ENCODE peak calls at places on chromosomes 5 and 9, in six cellular contexts. Q, B, U, H, N and W are unnamed samples. For H3K4me1, the result is how much of the 10 kb centered on the place peaks cover.

GRCh38 chr9:91248707-91249106 is 113.0 kb downstream of the AUH start:
- DNase-seq in N (no peak), B (no peak), H (no peak), Q (no peak), U (no peak), W (no peak)

GRCh38 chr9:33290994-33291397 is 680 bp downstream of the NFX1 start:
- DNase-seq in B (no peak), U (no peak), Q (no peak), N (no peak), H (no peak), W (no peak)

GRCh38 chr9:83065233-83065632 is 2.3 kb upstream of the RASEF start:
- DNase-seq in Q (no peak), H (no peak), U (no peak), B (no peak), N (no peak), W (no peak)

GRCh38 chr9:92978345-92978875 is 31.1 kb downstream of the FGD3 start:
- DNase-seq in B (no peak), U (no peak), N (no peak), H (no peak), Q (no peak), W (no peak)

GRCh38 chr9:109574061-109574882 is 76.2 kb upstream of the PTPN3 start:
- DNase-seq in N (no peak), H (peak), B (peak), Q (no peak), U (no peak), W (no peak)

GRCh38 chr5:98041661-98042060 is 731.8 kb upstream of the RGMB start:
- DNase-seq in H (no peak), U (no peak), Q (no peak), B (no peak), N (no peak), W (no peak)

GRCh38 chr5:42612997-42613396 is 143.6 kb upstream of the CCDC152 start:
- DNase-seq in B (no peak), H (no peak), Q (no peak), U (no peak), N (no peak), W (no peak)

GRCh38 chr9:131555841-131556673 is 10.7 kb downstream of the PRRT1B start:
- DNase-seq in N (no peak), Q (no peak), B (no peak), U (no peak), H (no peak), W (no peak)

GRCh38 chr9:17063535-17064135 is 71.2 kb upstream of the CNTLN start:
- DNase-seq in U (no peak), Q (no peak), B (peak), N (no peak), H (peak), W (no peak)

GRCh38 chr9:11931109-11931508 is 762.1 kb upstream of the TYRP1 start:
- DNase-seq in N (no peak), H (no peak), U (no peak), B (no peak), Q (no peak), W (no peak)

GRCh38 chr9:37428345-37428744 is 5.8 kb downstream of the GRHPR start:
- DNase-seq in Q (no peak), B (no peak), N (no peak), H (no peak), U (no peak), W (no peak)

GRCh38 chr9:37432020-37432419 is 9.5 kb downstream of the GRHPR start:
- DNase-seq in U (no peak), H (no peak), Q (no peak), N (no peak), B (no peak), W (no peak)

GRCh38 chr9:37430841-37431597 is 8.5 kb downstream of the GRHPR start:
- DNase-seq in H (no peak), U (no peak), N (no peak), Q (no peak), B (no peak), W (no peak)

GRCh38 chr9:37426846-37427245 is 4.3 kb downstream of the GRHPR start:
- DNase-seq in U (no peak), Q (no peak), N (no peak), B (no peak), H (no peak), W (no peak)

DNA sequence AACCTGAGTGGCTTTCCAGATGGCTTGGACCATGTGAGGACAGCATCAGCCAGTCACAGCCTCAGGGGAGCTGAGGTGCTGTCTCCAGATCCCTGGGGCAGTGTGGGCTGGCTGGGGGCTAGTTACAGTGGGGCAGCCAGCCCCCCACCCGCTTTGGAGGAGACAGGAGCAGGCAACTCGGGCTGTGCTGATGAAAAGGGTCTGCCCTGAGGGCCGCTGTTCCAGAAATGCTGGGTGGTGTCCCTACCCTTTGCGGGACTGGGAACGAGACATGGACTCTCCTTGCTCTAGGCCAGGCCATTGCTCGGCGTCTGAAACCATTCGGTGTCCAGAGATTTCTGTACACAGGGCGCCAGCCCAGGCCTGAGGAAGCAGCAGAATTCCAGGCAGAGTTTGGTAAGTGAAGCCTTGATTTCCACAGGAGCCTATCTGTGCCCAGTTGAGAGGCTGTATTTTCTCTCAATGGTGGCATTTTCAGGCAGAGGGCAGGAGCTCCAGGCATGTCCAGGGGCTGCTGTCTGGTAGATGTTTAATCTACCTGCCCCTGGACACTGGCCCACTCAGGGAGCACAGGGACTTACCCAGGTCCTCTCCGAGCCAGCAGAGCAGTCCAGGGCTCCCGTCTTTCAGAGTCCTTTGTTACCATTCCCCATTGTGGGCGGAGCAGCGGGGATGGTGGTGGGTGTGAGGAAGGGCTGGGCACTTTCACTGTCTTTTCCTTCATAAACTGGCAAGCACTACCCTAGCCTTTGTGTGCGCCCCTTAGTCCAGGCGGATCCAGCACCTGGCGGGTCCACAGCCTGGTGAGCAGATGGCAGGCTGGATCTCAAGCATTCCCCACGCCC is 7.2 kb downstream of the GRHPR start:
- DNase-seq in Q (no peak), U (no peak), N (no peak), H (no peak), B (no peak), W (no peak)
- TF ChIP-seq POLR2A in Q (no peak), U (no peak), N (no peak), H (no peak), B (no peak), W (no peak)

GRCh38 chr5:5585751-5586341 is 163.4 kb downstream of the ICE1 start:
- DNase-seq in B (no peak), N (no peak), U (no peak), Q (no peak), H (no peak), W (no peak)
- TF ChIP-seq EP300 in B (no peak), N (no peak), U (peak), Q (no peak), H (no peak), W (no peak)

GRCh38 chr9:121305269-121305994 is 37.5 kb downstream of the GSN start:
- DNase-seq in N (peak), U (peak), B (no peak), Q (no peak), H (peak), W (peak)

GRCh38 chr9:121304707-121305106 is 36.7 kb downstream of the GSN start:
- DNase-seq in U (no peak), B (no peak), N (no peak), H (no peak), Q (no peak), W (no peak)

GRCh38 chr9:121302341-121302740 is 34.4 kb downstream of the GSN start:
- DNase-seq in Q (no peak), N (no peak), H (no peak), U (no peak), B (no peak), W (no peak)

GRCh38 chr9:121302786-121303185 is 34.8 kb downstream of the GSN start:
- DNase-seq in B (no peak), Q (no peak), N (no peak), U (no peak), H (no peak), W (no peak)

GRCh38 chr9:121303456-121304451 is 35.8 kb downstream of the GSN start:
- DNase-seq in U (no peak), H (no peak), N (no peak), B (peak), Q (no peak), W (peak)
- H3K4me1 ChIP-seq in U (half or more), H (half or more), N (under half), B (under half), Q (under half), W (under half)

GRCh38 chr9:37465249-37466036 is at the start of gene ZBTB5:
- DNase-seq in U (peak), B (peak), N (peak), Q (peak), H (peak), W (peak)

GRCh38 chr9:37464426-37465248 is 613 bp downstream of the ZBTB5 start:
- DNase-seq in Q (peak), B (no peak), N (peak), H (peak), U (peak), W (peak)

GRCh38 chr9:37468620-37469019 is 3.4 kb upstream of the ZBTB5 start:
- DNase-seq in B (peak), U (no peak), H (no peak), N (no peak), Q (no peak), W (no peak)

GRCh38 chr9:37464006-37464405 is 1.2 kb downstream of the ZBTB5 start:
- DNase-seq in N (no peak), B (no peak), U (no peak), H (no peak), Q (no peak), W (no peak)

DNA sequence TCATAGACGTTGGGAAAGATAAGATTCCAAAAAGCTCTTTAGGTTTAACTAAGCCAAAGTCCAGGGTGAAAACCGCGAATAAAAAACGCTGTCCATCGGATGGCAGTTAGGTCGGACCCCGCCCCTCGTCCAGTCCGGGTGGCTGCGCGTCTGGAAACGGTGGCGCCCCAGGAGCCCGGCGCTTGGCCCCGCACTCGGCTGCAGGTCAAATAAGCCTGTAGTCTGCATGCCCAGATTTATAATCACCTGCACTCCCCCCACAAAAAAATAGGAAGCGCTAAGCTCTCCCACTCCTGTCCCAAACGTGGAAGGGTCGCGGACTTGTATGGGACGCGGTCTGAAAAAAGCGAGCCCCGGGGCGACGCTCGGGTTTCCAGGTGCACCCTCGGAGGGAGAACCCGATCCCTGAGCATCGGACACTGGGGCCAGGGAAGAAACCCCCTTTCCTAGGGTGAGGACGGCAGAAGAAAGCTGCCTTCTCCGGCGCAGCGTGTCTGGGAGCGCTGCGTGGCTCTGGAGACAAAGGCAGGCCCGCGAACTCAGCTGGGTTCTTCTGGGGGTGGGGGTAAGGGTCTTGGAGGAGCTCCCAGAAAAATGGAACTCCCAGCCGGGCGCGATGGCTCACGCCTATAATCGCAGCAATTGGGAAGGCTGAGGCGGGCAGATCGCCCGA is 923 bp upstream of the ZBTB5 start:
- DNase-seq in U (peak), N (peak), B (peak), H (peak), Q (peak), W (peak)
- TF ChIP-seq POLR2A in U (no peak), N (peak), B (peak), H (no peak), Q (peak), W (peak)

DNA sequence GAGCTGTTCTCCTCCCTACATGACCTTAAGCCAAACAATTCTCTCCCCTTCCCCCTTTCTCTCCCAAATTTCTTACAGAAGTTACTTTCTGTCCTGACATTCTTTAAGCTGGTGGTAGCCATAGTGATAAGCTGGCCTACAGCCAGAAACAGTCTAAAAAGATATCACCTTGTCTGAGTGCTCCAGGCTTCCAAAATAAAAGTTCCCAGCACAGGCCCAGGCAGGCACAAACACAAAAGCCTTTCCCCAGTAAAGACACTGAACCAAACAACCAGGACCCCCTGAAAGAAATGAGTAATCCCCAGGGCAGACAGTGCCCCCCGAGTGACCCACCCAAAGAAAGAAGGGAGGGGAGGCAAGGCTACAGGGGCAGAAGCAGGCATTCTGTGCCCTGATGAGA is 19.2 kb downstream of the SIL1 start:
- DNase-seq in Q (no peak), U (peak), B (no peak), H (no peak), N (peak), W (peak)
- TF ChIP-seq EP300 in Q (no peak), U (no peak), B (no peak), H (no peak), N (no peak), W (no peak)